ENCODE peak calls at places on chromosomes 6 and 20, in ten cellular contexts. One of them, this sample, is unnamed.

GRCh38 chr6:88840806-88841539 is 122.4 kb downstream of the RNGTT start:
- DNase-seq in CD8-positive, alpha-beta T cell: no peak
- DNase-seq in cardiac muscle cell: no peak
- DNase-seq in lung: no peak
- DNase-seq in AG10803: peak
- DNase-seq in astrocyte of the cerebellum: peak
- DNase-seq in AG04450: no peak
- DNase-seq in heart left ventricle: no peak
- DNase-seq in AG09319: no peak
- DNase-seq in bronchial epithelial cell: no peak
- DNase-seq in this sample: no peak

GRCh38 chr6:150076196-150076893 is 7.4 kb upstream of the ULBP3 start:
- DNase-seq in CD8-positive, alpha-beta T cell: no peak
- DNase-seq in cardiac muscle cell: no peak
- DNase-seq in lung: no peak
- DNase-seq in AG10803: no peak
- DNase-seq in astrocyte of the cerebellum: no peak
- DNase-seq in AG04450: no peak
- DNase-seq in heart left ventricle: no peak
- DNase-seq in AG09319: no peak
- DNase-seq in bronchial epithelial cell: no peak
- DNase-seq in this sample: no peak

GRCh38 chr6:132483779-132484679 is 28.9 kb downstream of the STX7 start:
- DNase-seq in CD8-positive, alpha-beta T cell: peak
- DNase-seq in cardiac muscle cell: peak
- DNase-seq in lung: no peak
- DNase-seq in AG10803: peak
- DNase-seq in astrocyte of the cerebellum: peak
- DNase-seq in AG04450: peak
- DNase-seq in heart left ventricle: peak
- DNase-seq in AG09319: peak
- DNase-seq in bronchial epithelial cell: peak
- DNase-seq in this sample: no peak

GRCh38 chr6:42166444-42167141 is 6.6 kb upstream of the GUCA1A start:
- DNase-seq in CD8-positive, alpha-beta T cell: peak
- DNase-seq in cardiac muscle cell: peak
- DNase-seq in lung: peak
- DNase-seq in AG10803: peak
- DNase-seq in astrocyte of the cerebellum: peak
- DNase-seq in AG04450: peak
- DNase-seq in heart left ventricle: peak
- DNase-seq in AG09319: no peak
- DNase-seq in bronchial epithelial cell: peak
- DNase-seq in this sample: peak

GRCh38 chr20:1688886-1689538 is 31.4 kb upstream of the SIRPG start:
- DNase-seq in CD8-positive, alpha-beta T cell: no peak
- DNase-seq in cardiac muscle cell: no peak
- DNase-seq in lung: no peak
- DNase-seq in AG10803: no peak
- DNase-seq in astrocyte of the cerebellum: no peak
- DNase-seq in AG04450: no peak
- DNase-seq in heart left ventricle: no peak
- DNase-seq in AG09319: no peak
- DNase-seq in bronchial epithelial cell: no peak
- DNase-seq in this sample: no peak

GRCh38 chr20:60352017-60352416 is 393.8 kb downstream of the CDH26 start:
- DNase-seq in CD8-positive, alpha-beta T cell: no peak
- DNase-seq in cardiac muscle cell: no peak
- DNase-seq in lung: no peak
- DNase-seq in AG10803: no peak
- DNase-seq in astrocyte of the cerebellum: no peak
- DNase-seq in AG04450: no peak
- DNase-seq in heart left ventricle: no peak
- DNase-seq in AG09319: no peak
- DNase-seq in bronchial epithelial cell: peak
- DNase-seq in this sample: no peak

GRCh38 chr6:64672651-64673050 is 1034.4 kb downstream of the EYS start:
- DNase-seq in CD8-positive, alpha-beta T cell: no peak
- DNase-seq in cardiac muscle cell: no peak
- DNase-seq in lung: no peak
- DNase-seq in AG10803: no peak
- DNase-seq in astrocyte of the cerebellum: no peak
- DNase-seq in AG04450: no peak
- DNase-seq in heart left ventricle: no peak
- DNase-seq in AG09319: no peak
- DNase-seq in bronchial epithelial cell: no peak
- DNase-seq in this sample: no peak

GRCh38 chr6:167397712-167398111 is 72.8 kb downstream of the TTLL2 start:
- DNase-seq in CD8-positive, alpha-beta T cell: no peak
- DNase-seq in cardiac muscle cell: no peak
- DNase-seq in lung: no peak
- DNase-seq in AG10803: no peak
- DNase-seq in astrocyte of the cerebellum: no peak
- DNase-seq in AG04450: no peak
- DNase-seq in heart left ventricle: no peak
- DNase-seq in AG09319: no peak
- DNase-seq in bronchial epithelial cell: no peak
- DNase-seq in this sample: no peak

GRCh38 chr6:75368151-75368779 is 83.7 kb upstream of the TMEM30A start:
- DNase-seq in CD8-positive, alpha-beta T cell: no peak
- DNase-seq in cardiac muscle cell: peak
- DNase-seq in lung: peak
- DNase-seq in AG10803: no peak
- DNase-seq in astrocyte of the cerebellum: no peak
- DNase-seq in AG04450: no peak
- DNase-seq in heart left ventricle: peak
- DNase-seq in AG09319: no peak
- DNase-seq in bronchial epithelial cell: peak
- DNase-seq in this sample: peak

GRCh38 chr6:16723833-16724232 is 37.4 kb downstream of the ATXN1 start:
- DNase-seq in CD8-positive, alpha-beta T cell: no peak
- DNase-seq in cardiac muscle cell: peak
- DNase-seq in lung: no peak
- DNase-seq in AG10803: peak
- DNase-seq in astrocyte of the cerebellum: peak
- DNase-seq in AG04450: peak
- DNase-seq in heart left ventricle: no peak
- DNase-seq in AG09319: peak
- DNase-seq in bronchial epithelial cell: peak
- DNase-seq in this sample: no peak

GRCh38 chr6:107209406-107209939 is 94.2 kb upstream of the BEND3 start:
- DNase-seq in CD8-positive, alpha-beta T cell: no peak
- DNase-seq in cardiac muscle cell: no peak
- DNase-seq in lung: no peak
- DNase-seq in AG10803: no peak
- DNase-seq in astrocyte of the cerebellum: no peak
- DNase-seq in AG04450: no peak
- DNase-seq in heart left ventricle: no peak
- DNase-seq in AG09319: no peak
- DNase-seq in bronchial epithelial cell: no peak
- DNase-seq in this sample: no peak

GRCh38 chr6:107202876-107203468 is 87.7 kb upstream of the BEND3 start:
- DNase-seq in CD8-positive, alpha-beta T cell: no peak
- DNase-seq in cardiac muscle cell: no peak
- DNase-seq in lung: peak
- DNase-seq in AG10803: no peak
- DNase-seq in astrocyte of the cerebellum: no peak
- DNase-seq in AG04450: no peak
- DNase-seq in heart left ventricle: no peak
- DNase-seq in AG09319: no peak
- DNase-seq in bronchial epithelial cell: no peak
- DNase-seq in this sample: no peak

GRCh38 chr6:107205062-107205461 is 89.7 kb upstream of the BEND3 start:
- DNase-seq in CD8-positive, alpha-beta T cell: no peak
- DNase-seq in cardiac muscle cell: no peak
- DNase-seq in lung: no peak
- DNase-seq in AG10803: no peak
- DNase-seq in astrocyte of the cerebellum: no peak
- DNase-seq in AG04450: no peak
- DNase-seq in heart left ventricle: no peak
- DNase-seq in AG09319: no peak
- DNase-seq in bronchial epithelial cell: no peak
- DNase-seq in this sample: no peak

GRCh38 chr6:107207251-107207890 is 92.1 kb upstream of the BEND3 start:
- DNase-seq in CD8-positive, alpha-beta T cell: no peak
- DNase-seq in cardiac muscle cell: no peak
- DNase-seq in lung: no peak
- DNase-seq in AG10803: no peak
- DNase-seq in astrocyte of the cerebellum: no peak
- DNase-seq in AG04450: no peak
- DNase-seq in heart left ventricle: no peak
- DNase-seq in AG09319: no peak
- DNase-seq in bronchial epithelial cell: no peak
- DNase-seq in this sample: no peak
- TF ChIP-seq CTCF in CD8-positive, alpha-beta T cell: no peak
- TF ChIP-seq CTCF in cardiac muscle cell: no peak
- TF ChIP-seq CTCF in lung: no peak
- TF ChIP-seq CTCF in AG10803: no peak
- TF ChIP-seq CTCF in astrocyte of the cerebellum: no peak
- TF ChIP-seq CTCF in AG04450: no peak
- TF ChIP-seq CTCF in heart left ventricle: no peak
- TF ChIP-seq CTCF in AG09319: no peak
- TF ChIP-seq CTCF in bronchial epithelial cell: no peak
- TF ChIP-seq CTCF in this sample: no peak

GRCh38 chr20:45581702-45582101 is 2.6 kb upstream of the WFDC8 start:
- DNase-seq in CD8-positive, alpha-beta T cell: no peak
- DNase-seq in cardiac muscle cell: no peak
- DNase-seq in lung: no peak
- DNase-seq in AG10803: no peak
- DNase-seq in astrocyte of the cerebellum: no peak
- DNase-seq in AG04450: no peak
- DNase-seq in heart left ventricle: no peak
- DNase-seq in AG09319: no peak
- DNase-seq in bronchial epithelial cell: no peak
- DNase-seq in this sample: no peak
- TF ChIP-seq CTCF in CD8-positive, alpha-beta T cell: no peak
- TF ChIP-seq CTCF in cardiac muscle cell: no peak
- TF ChIP-seq CTCF in lung: no peak
- TF ChIP-seq CTCF in AG10803: no peak
- TF ChIP-seq CTCF in astrocyte of the cerebellum: no peak
- TF ChIP-seq CTCF in AG04450: no peak
- TF ChIP-seq CTCF in heart left ventricle: no peak
- TF ChIP-seq CTCF in AG09319: no peak
- TF ChIP-seq CTCF in bronchial epithelial cell: no peak
- TF ChIP-seq CTCF in this sample: no peak

GRCh38 chr6:700490-700889 is 7.6 kb upstream of the EXOC2 start:
- DNase-seq in CD8-positive, alpha-beta T cell: no peak
- DNase-seq in cardiac muscle cell: no peak
- DNase-seq in lung: no peak
- DNase-seq in AG10803: no peak
- DNase-seq in astrocyte of the cerebellum: no peak
- DNase-seq in AG04450: no peak
- DNase-seq in heart left ventricle: no peak
- DNase-seq in AG09319: no peak
- DNase-seq in bronchial epithelial cell: no peak
- DNase-seq in this sample: no peak

GRCh38 chr6:701215-701614 is 8.3 kb upstream of the EXOC2 start:
- DNase-seq in CD8-positive, alpha-beta T cell: no peak
- DNase-seq in cardiac muscle cell: no peak
- DNase-seq in lung: no peak
- DNase-seq in AG10803: no peak
- DNase-seq in astrocyte of the cerebellum: no peak
- DNase-seq in AG04450: no peak
- DNase-seq in heart left ventricle: no peak
- DNase-seq in AG09319: no peak
- DNase-seq in bronchial epithelial cell: no peak
- DNase-seq in this sample: no peak

GRCh38 chr6:704037-704436 is 11.1 kb upstream of the EXOC2 start:
- DNase-seq in CD8-positive, alpha-beta T cell: no peak
- DNase-seq in cardiac muscle cell: no peak
- DNase-seq in lung: no peak
- DNase-seq in AG10803: no peak
- DNase-seq in astrocyte of the cerebellum: no peak
- DNase-seq in AG04450: no peak
- DNase-seq in heart left ventricle: no peak
- DNase-seq in AG09319: no peak
- DNase-seq in bronchial epithelial cell: no peak
- DNase-seq in this sample: no peak

GRCh38 chr6:703562-703961 is 10.6 kb upstream of the EXOC2 start:
- DNase-seq in CD8-positive, alpha-beta T cell: no peak
- DNase-seq in cardiac muscle cell: no peak
- DNase-seq in lung: no peak
- DNase-seq in AG10803: no peak
- DNase-seq in astrocyte of the cerebellum: no peak
- DNase-seq in AG04450: no peak
- DNase-seq in heart left ventricle: no peak
- DNase-seq in AG09319: no peak
- DNase-seq in bronchial epithelial cell: peak
- DNase-seq in this sample: no peak

GRCh38 chr6:701696-702479 is 8.9 kb upstream of the EXOC2 start:
- DNase-seq in CD8-positive, alpha-beta T cell: no peak
- DNase-seq in cardiac muscle cell: no peak
- DNase-seq in lung: no peak
- DNase-seq in AG10803: no peak
- DNase-seq in astrocyte of the cerebellum: no peak
- DNase-seq in AG04450: no peak
- DNase-seq in heart left ventricle: no peak
- DNase-seq in AG09319: no peak
- DNase-seq in bronchial epithelial cell: no peak
- DNase-seq in this sample: no peak
- TF ChIP-seq CTCF in CD8-positive, alpha-beta T cell: no peak
- TF ChIP-seq CTCF in cardiac muscle cell: peak
- TF ChIP-seq CTCF in lung: no peak
- TF ChIP-seq CTCF in AG10803: no peak
- TF ChIP-seq CTCF in astrocyte of the cerebellum: no peak
- TF ChIP-seq CTCF in AG04450: no peak
- TF ChIP-seq CTCF in heart left ventricle: no peak
- TF ChIP-seq CTCF in AG09319: no peak
- TF ChIP-seq CTCF in bronchial epithelial cell: no peak
- TF ChIP-seq CTCF in this sample: peak

DNA sequence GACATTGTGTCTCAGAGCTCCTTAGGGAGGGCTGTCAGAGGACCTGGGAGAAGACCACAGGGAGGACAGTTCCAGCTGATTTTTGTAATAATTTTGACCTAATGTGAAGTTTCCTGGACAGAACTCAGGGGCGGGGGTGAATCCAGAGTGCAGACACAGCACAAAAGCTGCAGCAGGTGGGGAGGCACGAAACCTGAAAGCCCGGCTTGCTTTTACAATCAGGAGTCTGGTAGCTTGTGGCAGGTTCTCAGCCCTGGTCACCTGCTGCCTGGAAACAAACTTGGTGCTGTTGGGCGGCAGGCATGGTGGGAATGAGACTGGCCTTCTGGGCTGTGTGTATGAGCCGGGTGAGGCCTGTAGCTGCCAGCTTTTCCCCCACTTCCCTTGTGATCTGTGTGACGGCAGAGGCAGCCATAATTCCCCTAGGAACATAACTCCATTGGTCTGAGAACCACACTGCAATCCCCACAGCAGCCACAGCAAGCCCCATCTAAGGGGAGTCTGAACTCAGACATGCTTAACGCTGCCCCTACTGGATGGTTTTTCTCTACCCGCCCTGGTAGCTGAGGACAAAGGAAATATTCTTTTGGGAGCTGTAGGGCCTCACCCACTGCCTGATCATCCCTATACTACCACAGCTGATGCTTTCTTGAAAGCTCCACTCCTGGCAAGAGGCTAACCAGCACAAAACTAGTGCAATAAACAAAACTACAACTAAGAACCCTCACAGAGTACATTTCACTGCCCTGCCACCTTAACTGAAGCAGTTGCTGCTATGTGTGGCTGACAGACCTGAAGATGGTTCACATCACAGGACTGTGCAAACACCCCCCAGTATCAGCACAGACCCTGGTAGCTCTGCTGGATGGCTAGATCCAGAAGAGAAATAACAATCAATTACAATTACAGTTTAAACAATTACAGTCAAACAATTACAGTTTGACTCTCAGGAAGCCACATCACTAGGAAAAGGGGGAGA is 1055.1 kb upstream of the GJE1 start:
- DNase-seq in CD8-positive, alpha-beta T cell: peak
- DNase-seq in cardiac muscle cell: peak
- DNase-seq in lung: no peak
- DNase-seq in AG10803: no peak
- DNase-seq in astrocyte of the cerebellum: no peak
- DNase-seq in AG04450: no peak
- DNase-seq in heart left ventricle: no peak
- DNase-seq in AG09319: no peak
- DNase-seq in bronchial epithelial cell: peak
- DNase-seq in this sample: no peak
- TF ChIP-seq CTCF in CD8-positive, alpha-beta T cell: no peak
- TF ChIP-seq CTCF in cardiac muscle cell: peak
- TF ChIP-seq CTCF in lung: no peak
- TF ChIP-seq CTCF in AG10803: no peak
- TF ChIP-seq CTCF in astrocyte of the cerebellum: peak
- TF ChIP-seq CTCF in AG04450: peak
- TF ChIP-seq CTCF in heart left ventricle: no peak
- TF ChIP-seq CTCF in AG09319: no peak
- TF ChIP-seq CTCF in bronchial epithelial cell: no peak
- TF ChIP-seq CTCF in this sample: no peak

This sample was measured in D721Med.